ENCODE peak calls at places on chromosomes 2 and 18, in eight cellular contexts. N is M059J, F is LHCN-M2, Z is T-helper 9 cell, U is A172, K is Daoy, B is NCI-H1092, S is DND-41. L is an unnamed sample.

GRCh38 chr2:186274936-186275575 is 211.0 kb upstream of the ZC3H15 start:
- DNase-seq in N (peak), F (peak), Z (no peak), U (peak), K (peak), B (no peak), S (no peak), L (no peak)

GRCh38 chr2:175147196-175147595 is 20.8 kb downstream of the ATF2 start:
- DNase-seq in N (no peak), F (peak), Z (no peak), U (no peak), K (no peak), B (no peak), S (no peak), L (no peak)

GRCh38 chr2:19989681-19990415 is at the start of gene WDR35:
- DNase-seq in N (peak), F (peak), Z (peak), U (peak), K (peak), B (peak), S (no peak), L (peak)

GRCh38 chr2:182381225-182381624 is 45.6 kb downstream of the PDE1A start:
- DNase-seq in N (no peak), F (no peak), Z (no peak), U (no peak), K (no peak), B (no peak), S (no peak), L (no peak)

GRCh38 chr2:54724150-54724559 is 693 bp downstream of the EML6 start:
- DNase-seq in N (no peak), F (no peak), Z (no peak), U (no peak), K (no peak), B (no peak), S (no peak), L (no peak)

GRCh38 chr2:104868081-104868806 is 14.3 kb downstream of the POU3F3 start:
- DNase-seq in N (no peak), F (no peak), Z (no peak), U (no peak), K (no peak), B (no peak), S (no peak), L (no peak)

GRCh38 chr18:25016666-25017065 is 335.3 kb downstream of the ZNF521 start:
- DNase-seq in N (no peak), F (no peak), Z (no peak), U (no peak), K (no peak), B (no peak), S (no peak), L (no peak)

GRCh38 chr18:56709463-56709862 is 58.3 kb downstream of the WDR7 start:
- DNase-seq in N (peak), F (peak), Z (no peak), U (peak), K (peak), B (no peak), S (peak), L (peak)

GRCh38 chr2:73886357-73886756 is 6.5 kb upstream of the ACTG2 start:
- DNase-seq in N (no peak), F (no peak), Z (no peak), U (no peak), K (no peak), B (no peak), S (no peak), L (no peak)